ENCODE peak calls at places on chromosomes 2 and 18, in ten cellular contexts. C, Q, W, K, E, F, G, Y, T and X are unnamed samples.

GRCh38 chr18:34821669-34822210 is 111.6 kb downstream of the DTNA start:
- DNase-seq in C (no peak), Q (no peak), W (no peak), K (no peak), E (no peak), F (no peak), G (no peak), Y (no peak), T (no peak), X (no peak)

GRCh38 chr2:114127372-114127771 is 237.5 kb downstream of the ACTR3 start:
- DNase-seq in C (no peak), Q (no peak), W (no peak), K (no peak), E (no peak), F (no peak), G (no peak), Y (peak; percentile 20), T (peak; percentile 30), X (no peak)

GRCh38 chr2:218406209-218406948 is 6.7 kb downstream of the CTDSP1 start:
- DNase-seq in C (peak; percentile 78), Q (peak; percentile 97), W (peak; percentile 90), K (peak; percentile 94), E (peak; percentile 98), F (peak; percentile 96), G (peak; percentile 97), Y (peak; percentile 77), T (peak; percentile 97), X (peak; percentile 95)

GRCh38 chr2:28321426-28321825 is 71.2 kb upstream of the FOSL2 start:
- DNase-seq in C (no peak), Q (no peak), W (no peak), K (no peak), E (no peak), F (no peak), G (no peak), Y (peak; percentile 96), T (no peak), X (no peak)

GRCh38 chr2:33068261-33068660 is 121.5 kb downstream of the LTBP1 start:
- DNase-seq in C (no peak), Q (no peak), W (no peak), K (no peak), E (no peak), F (no peak), G (no peak), Y (peak; percentile 88), T (no peak), X (no peak)

GRCh38 chr18:36127866-36128845 is 984 bp downstream of the SLC39A6 start:
- DNase-seq in C (no peak), Q (no peak), W (no peak), K (no peak), E (no peak), F (no peak), G (no peak), Y (peak; percentile 38), T (peak; percentile 45), X (no peak)

GRCh38 chr2:95305341-95306058 is 8.4 kb downstream of the KCNIP3 start:
- DNase-seq in C (no peak), Q (no peak), W (no peak), K (no peak), E (no peak), F (no peak), G (no peak), Y (peak; percentile 44), T (no peak), X (no peak)

GRCh38 chr2:26086155-26086634 is 52.3 kb downstream of the RAB10 start:
- DNase-seq in C (no peak), Q (no peak), W (no peak), K (no peak), E (no peak), F (peak; percentile 35), G (no peak), Y (peak; percentile 96), T (no peak), X (no peak)

GRCh38 chr18:57989536-57989935 is 54.5 kb upstream of the NEDD4L start:
- DNase-seq in C (no peak), Q (no peak), W (no peak), K (no peak), E (no peak), F (no peak), G (no peak), Y (no peak), T (no peak), X (no peak)

GRCh38 chr18:63962137-63962536 is 7.7 kb upstream of the SERPINB8 start:
- DNase-seq in C (no peak), Q (no peak), W (no peak), K (no peak), E (no peak), F (no peak), G (no peak), Y (no peak), T (no peak), X (no peak)

GRCh38 chr2:24435391-24436316 is 55.4 kb upstream of the NCOA1 start:
- DNase-seq in C (no peak), Q (no peak), W (no peak), K (no peak), E (peak; percentile 80), F (no peak), G (no peak), Y (peak; percentile 41), T (peak; percentile 28), X (no peak)

GRCh38 chr2:151166410-151166809 is 95.3 kb downstream of the RBM43 start:
- DNase-seq in C (no peak), Q (no peak), W (no peak), K (no peak), E (no peak), F (no peak), G (no peak), Y (no peak), T (no peak), X (no peak)

GRCh38 chr2:9378433-9379371 is 44.6 kb downstream of the ITGB1BP1 start:
- DNase-seq in C (no peak), Q (no peak), W (no peak), K (no peak), E (peak; percentile 85), F (no peak), G (no peak), Y (peak; percentile 64), T (peak; percentile 91), X (peak; percentile 59)

GRCh38 chr18:49031511-49032188 is 80.9 kb upstream of the SMAD7 start:
- DNase-seq in C (peak; percentile 31), Q (peak; percentile 54), W (no peak), K (no peak), E (no peak), F (peak; percentile 42), G (no peak), Y (no peak), T (no peak), X (no peak)

GRCh38 chr2:55518846-55519167 is 711 bp upstream of the CFAP36 start:
- DNase-seq in C (no peak), Q (no peak), W (no peak), K (peak; percentile 24), E (no peak), F (no peak), G (peak; percentile 36), Y (no peak), T (no peak), X (no peak)

GRCh38 chr18:41873730-41874129 is 81.3 kb upstream of the PIK3C3 start:
- DNase-seq in C (no peak), Q (no peak), W (no peak), K (no peak), E (no peak), F (no peak), G (no peak), Y (no peak), T (no peak), X (no peak)

GRCh38 chr2:151973013-151973900 is 125.6 kb downstream of the CACNB4 start:
- DNase-seq in C (no peak), Q (no peak), W (no peak), K (no peak), E (no peak), F (no peak), G (no peak), Y (no peak), T (no peak), X (no peak)

GRCh38 chr2:132253496-132254305 is 91.9 kb upstream of the ANKRD30BL start:
- DNase-seq in C (no peak), Q (no peak), W (no peak), K (no peak), E (no peak), F (no peak), G (no peak), Y (no peak), T (no peak), X (no peak)

GRCh38 chr2:120465989-120466703 is 120.2 kb downstream of the INHBB start:
- DNase-seq in C (no peak), Q (no peak), W (no peak), K (no peak), E (peak; percentile 52), F (no peak), G (no peak), Y (no peak), T (no peak), X (no peak)

GRCh38 chr18:58391113-58391892 is 237.6 kb downstream of the ALPK2 start:
- DNase-seq in C (no peak), Q (no peak), W (no peak), K (no peak), E (no peak), F (no peak), G (no peak), Y (no peak), T (no peak), X (no peak)